ENCODE peak calls at places on chromosomes 7 and 10, in four cellular contexts. J is GM12878, N is K562, W is HepG2. Y is an unnamed sample.

GRCh38 chr7:27992755-27993478 is 187.7 kb downstream of the JAZF1 start:
- DNase-seq in N (no peak), W (no peak), J (no peak), Y (no peak)

GRCh38 chr10:124737708-124738107 is 6.5 kb downstream of the FAM53B start:
- DNase-seq in N (no peak), W (no peak), J (no peak), Y (no peak)

GRCh38 chr7:132066776-132067175 is 509.5 kb downstream of the PLXNA4 start:
- DNase-seq in N (no peak), W (no peak), J (no peak), Y (no peak)

GRCh38 chr10:7541137-7542087 is 125.4 kb downstream of the ITIH5 start:
- DNase-seq in N (no peak), W (peak; percentile 93), J (no peak), Y (no peak)

GRCh38 chr7:106618480-106618879 is 42.5 kb downstream of the CCDC71L start:
- DNase-seq in W (no peak), N (no peak), J (no peak), Y (no peak)

GRCh38 chr10:62012318-62012717 is 110.8 kb downstream of the ARID5B start:
- DNase-seq in W (no peak), N (no peak), J (no peak), Y (no peak)

GRCh38 chr10:114259825-114260224 is 20.8 kb downstream of the VWA2 start:
- DNase-seq in N (no peak), J (no peak), W (no peak), Y (no peak)

GRCh38 chr7:127619681-127620405 is 1.9 kb upstream of the PAX4 start:
- DNase-seq in W (no peak), N (peak; percentile 11), J (no peak), Y (peak; percentile 41)

GRCh38 chr10:114024876-114025609 is 18.6 kb upstream of the ADRB1 start:
- DNase-seq in W (no peak), J (peak; percentile 86), N (no peak), Y (peak; percentile 25)

GRCh38 chr10:130368761-130369560 is 232.8 kb downstream of the GLRX3 start:
- DNase-seq in W (no peak), N (no peak), J (no peak), Y (no peak)

GRCh38 chr7:136339464-136339863 is 362.3 kb upstream of the MTPN start:
- DNase-seq in W (no peak), J (no peak), N (no peak), Y (no peak)

GRCh38 chr10:11823122-11823988 is at the start of gene PROSER2:
- DNase-seq in J (no peak), N (peak; percentile 81), W (no peak), Y (peak; percentile 77)

GRCh38 chr7:24138366-24138765 is 145.6 kb upstream of the NPY start:
- DNase-seq in N (no peak), W (no peak), J (no peak), Y (no peak)

GRCh38 chr7:77657427-77658331 is 38.6 kb upstream of the RSBN1L start:
- DNase-seq in J (peak; percentile 12), W (peak; percentile 53), N (peak; percentile 43), Y (peak; percentile 46)

GRCh38 chr10:88038268-88038667 is 174.8 kb downstream of the PTEN start:
- DNase-seq in W (no peak), J (no peak), N (no peak), Y (peak; percentile 5)

GRCh38 chr10:61757001-61757400 is 94.3 kb downstream of the CABCOCO1 start:
- DNase-seq in J (no peak), W (no peak), N (no peak), Y (no peak)

GRCh38 chr10:130364631-130365030 is 228.4 kb downstream of the GLRX3 start:
- DNase-seq in J (no peak), W (no peak), N (no peak), Y (no peak)

GRCh38 chr10:59536576-59537014 is 173.1 kb downstream of the SLC16A9 start:
- DNase-seq in J (no peak), W (no peak), N (no peak), Y (no peak)

GRCh38 chr7:115087437-115087836 is 165.5 kb downstream of the MDFIC start:
- DNase-seq in W (peak; percentile 31), N (no peak), J (no peak), Y (no peak)

DNA sequence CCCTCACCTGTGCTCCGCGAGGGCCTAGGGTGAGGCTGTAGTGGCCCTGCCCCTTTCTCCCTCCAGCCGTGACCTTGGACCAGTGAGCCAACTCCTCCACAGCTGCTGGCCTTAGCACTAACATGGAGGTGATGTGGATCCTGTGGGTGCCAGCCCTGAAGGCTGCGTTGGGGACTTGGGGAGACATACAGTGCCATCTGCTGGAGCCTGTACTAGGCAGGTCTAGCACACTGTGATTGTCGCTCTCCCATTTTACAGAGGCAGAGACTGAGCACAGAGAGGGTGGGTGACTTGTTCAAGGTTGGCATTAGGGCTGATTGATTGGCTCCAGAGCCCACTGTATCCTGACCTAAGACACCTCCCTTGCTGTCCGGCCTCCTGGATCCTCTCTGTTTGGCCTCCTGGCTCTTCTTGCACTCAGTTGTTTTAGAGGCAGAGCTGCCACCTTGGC is 37.6 kb downstream of the PRF1 start:
- DNase-seq in W (no peak), N (no peak), J (no peak), Y (no peak)
- TF ChIP-seq CTCF in W (peak; percentile 32), N (peak; percentile 22), J (no peak), Y (no peak)

DNA sequence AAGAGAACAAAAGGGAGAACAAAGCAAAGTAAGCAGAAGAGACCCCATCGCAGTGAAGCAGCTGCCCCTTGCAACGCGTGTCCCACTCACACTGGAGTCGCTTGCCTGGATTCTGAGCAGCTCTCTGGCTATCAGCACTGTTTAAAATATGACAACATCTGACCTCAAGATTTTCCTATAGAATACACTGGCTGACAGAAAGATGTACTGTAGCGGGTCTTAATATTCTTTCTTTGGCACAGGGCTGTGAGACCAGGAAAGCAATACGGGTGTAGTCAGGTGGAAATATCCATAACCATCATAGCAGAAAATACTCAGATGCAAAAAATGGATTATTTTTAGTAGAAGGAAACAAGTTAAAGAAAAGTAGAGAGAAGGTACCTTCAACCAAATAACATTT is 125.7 kb upstream of the TNS3 start:
- DNase-seq in J (no peak), N (no peak), W (no peak), Y (no peak)
- TF ChIP-seq ESRRA in J (no peak), N (no peak), W (no peak), Y (no peak)

DNA sequence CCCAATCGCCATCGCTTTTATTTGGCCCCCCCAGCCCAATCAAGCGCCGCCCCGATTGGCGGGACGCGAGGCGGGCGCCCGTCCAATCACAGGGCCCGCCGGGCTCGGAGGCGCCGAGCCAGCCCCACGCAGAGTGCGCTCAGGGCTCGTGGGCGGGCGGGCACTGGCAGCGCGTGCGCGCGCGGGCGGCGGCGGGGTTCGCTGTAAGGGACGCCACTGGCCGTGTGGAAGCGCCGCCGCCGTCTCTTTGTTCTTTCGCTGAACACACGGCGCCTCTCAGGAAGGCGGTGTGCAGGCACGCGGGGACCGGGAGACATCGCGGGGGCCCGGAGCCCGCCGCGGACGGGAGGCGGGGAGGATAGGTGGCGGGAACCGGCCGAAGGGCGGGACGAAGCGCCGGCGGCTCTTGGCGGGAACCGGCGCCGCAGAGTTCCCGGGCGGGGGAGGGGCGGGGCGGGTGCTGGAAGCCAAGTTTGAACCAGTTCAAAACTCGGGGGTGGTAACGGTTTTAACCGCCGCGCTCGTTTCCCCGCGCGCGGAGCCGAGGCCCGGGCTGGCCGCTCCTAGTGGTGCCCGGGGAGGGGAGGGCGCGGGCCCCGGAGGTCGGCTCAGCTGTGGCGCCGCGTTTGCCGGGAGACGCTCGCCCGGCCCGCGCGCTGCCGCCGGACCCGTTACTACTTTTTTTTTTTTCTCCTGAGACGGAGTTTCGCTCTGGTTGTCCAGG is 370 bp upstream of the EZH2 start:
- DNase-seq in N (peak; percentile 99), W (peak; percentile 80), J (peak; percentile 56), Y (peak; percentile 94)
- TF ChIP-seq REST in N (no peak), W (no peak), J (no peak), Y (no peak)

GRCh38 chr7:38235606-38236005 is 37.8 kb downstream of the TARP start:
- DNase-seq in J (no peak), W (no peak), N (no peak), Y (no peak)

GRCh38 chr7:38229386-38229785 is 44.0 kb downstream of the TARP start:
- DNase-seq in N (no peak), W (no peak), J (no peak), Y (no peak)

DNA sequence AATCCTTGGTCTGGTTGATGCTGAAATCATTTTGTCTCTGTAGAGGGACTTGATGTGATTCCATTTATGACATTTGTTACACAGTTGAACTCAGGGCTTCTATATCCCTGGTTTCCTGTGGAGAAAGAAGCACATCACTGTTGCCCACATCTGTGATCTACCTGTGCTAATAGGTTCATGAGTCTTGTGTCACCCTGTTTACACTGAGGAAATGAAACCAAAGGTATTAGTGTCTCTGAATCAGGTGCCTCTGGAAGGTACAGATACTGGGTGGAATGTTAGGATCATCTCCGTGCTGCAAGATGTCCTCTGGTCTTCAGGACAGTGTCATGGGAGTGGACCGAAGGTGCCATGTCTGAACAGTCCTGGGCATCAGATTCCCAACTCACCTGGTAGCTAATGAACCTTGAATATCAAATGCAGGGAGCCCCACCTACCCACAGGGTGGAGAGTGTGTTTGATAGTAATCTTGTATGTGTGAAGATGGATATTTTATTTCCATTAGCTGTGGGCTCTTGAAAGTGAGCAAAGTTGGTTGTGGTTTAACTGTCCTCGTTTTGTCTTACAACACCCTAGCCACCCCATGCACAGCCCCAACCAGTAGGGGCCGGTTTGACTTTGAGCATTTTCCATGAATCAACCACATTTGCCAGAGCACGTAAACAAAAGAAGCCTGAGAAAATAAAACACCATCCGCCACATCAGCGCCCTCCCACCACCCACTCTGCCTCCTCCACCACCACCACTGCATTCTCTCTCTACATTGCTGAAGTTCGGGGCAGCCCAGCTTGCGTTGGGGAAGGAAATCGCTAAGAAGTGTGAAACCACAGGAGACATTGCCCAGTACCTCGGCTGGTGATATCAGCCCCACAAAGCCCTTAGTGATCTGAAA is 40.7 kb downstream of the TARP start:
- DNase-seq in N (no peak), W (no peak), J (peak; percentile 82), Y (no peak)
- TF ChIP-seq CTCF in N (no peak), W (no peak), J (no peak), Y (no peak)

Y was measured in A549.